ENCODE peak calls at places on chromosomes 6 and 20, in six cellular contexts. C is HCT116, Y is adrenal gland, J is PC-9, H is GM23338, B is ovary. N is an unnamed sample.

GRCh38 chr6:169654590-169655391 is 47.0 kb downstream of the WDR27 start:
- DNase-seq in B (peak), J (no peak), Y (peak), C (no peak), H (peak), N (peak)

GRCh38 chr6:135922170-135922569 is 70.7 kb downstream of the PDE7B start:
- DNase-seq in Y (peak), H (peak), C (peak), J (peak), B (no peak), N (no peak)

GRCh38 chr20:42979720-42980119 is 210.0 kb downstream of the PTPRT start:
- DNase-seq in H (no peak), C (no peak), Y (no peak), B (no peak), J (no peak), N (no peak)

GRCh38 chr6:147559016-147559415 is 50.5 kb downstream of the SAMD5 start:
- DNase-seq in C (no peak), Y (no peak), B (no peak), J (no peak), H (peak), N (no peak)

GRCh38 chr6:112010328-112010727 is 43.6 kb upstream of the CCN6 start:
- DNase-seq in C (no peak), Y (no peak), B (no peak), J (no peak), H (no peak), N (no peak)

GRCh38 chr6:151044465-151045441 is 179.3 kb downstream of the MTHFD1L start:
- DNase-seq in C (peak), Y (no peak), J (peak), H (peak), B (peak), N (peak)

GRCh38 chr6:79261666-79262065 is 27.2 kb upstream of the HMGN3 start:
- DNase-seq in B (no peak), C (no peak), J (no peak), Y (no peak), H (no peak), N (peak)

GRCh38 chr6:36862164-36862847 is 12.3 kb downstream of the PPIL1 start:
- DNase-seq in C (no peak), Y (peak), B (no peak), H (no peak), J (no peak), N (no peak)

GRCh38 chr6:129709451-129709908 is 497 bp downstream of the ARHGAP18 start:
- DNase-seq in H (no peak), C (no peak), Y (no peak), B (peak), J (no peak), N (no peak)

GRCh38 chr6:112691289-112691688 is 344.2 kb downstream of the RFPL4B start:
- DNase-seq in H (no peak), Y (no peak), C (peak), B (no peak), J (no peak), N (no peak)

GRCh38 chr6:144305985-144306384 is 20.9 kb downstream of the UTRN start:
- DNase-seq in B (no peak), Y (no peak), C (no peak), H (no peak), J (no peak), N (no peak)

GRCh38 chr20:5996765-5997164 is 46.3 kb downstream of the MCM8 start:
- DNase-seq in Y (no peak), B (no peak), H (peak), C (no peak), J (peak), N (no peak)

GRCh38 chr6:132198896-132199295 is 202.4 kb downstream of the MOXD1 start:
- DNase-seq in B (no peak), H (no peak), J (no peak), C (no peak), Y (no peak), N (no peak)

GRCh38 chr20:51457281-51457932 is 85.1 kb downstream of the NFATC2 start:
- DNase-seq in H (no peak), Y (peak), B (peak), C (peak), J (peak), N (peak)

GRCh38 chr6:56725257-56725656 is 82.6 kb upstream of the DST start:
- DNase-seq in H (no peak), J (no peak), Y (no peak), C (no peak), B (no peak), N (no peak)

GRCh38 chr6:56720882-56721281 is 78.2 kb upstream of the DST start:
- DNase-seq in C (no peak), Y (no peak), H (no peak), J (no peak), B (no peak), N (no peak)

GRCh38 chr6:56727097-56727845 is 84.6 kb upstream of the DST start:
- DNase-seq in Y (no peak), B (no peak), H (peak), C (no peak), J (no peak), N (no peak)

GRCh38 chr6:56719310-56719709 is 76.6 kb upstream of the DST start:
- DNase-seq in H (no peak), C (no peak), J (no peak), B (no peak), Y (no peak), N (no peak)

DNA sequence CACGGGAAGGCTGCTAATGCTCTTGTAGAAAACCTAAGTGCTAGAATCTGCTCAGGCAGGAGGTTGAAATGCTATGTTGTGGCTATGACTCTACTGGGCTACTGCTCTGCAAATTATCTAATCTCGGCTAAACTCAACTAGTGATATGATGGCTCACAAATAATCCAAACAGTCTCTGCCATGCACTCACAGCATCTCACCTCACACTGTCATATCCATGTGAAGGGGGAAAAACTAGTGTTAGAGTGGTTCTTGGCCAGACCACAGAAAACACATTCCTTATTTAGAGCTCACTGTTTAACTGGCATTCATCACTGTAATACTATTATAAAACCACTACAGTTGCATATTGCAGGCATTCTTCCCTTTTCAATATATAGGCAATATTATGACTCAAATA is 81.8 kb upstream of the DST start:
- DNase-seq in H (no peak), J (no peak), Y (no peak), C (no peak), B (no peak), N (no peak)
- H3K27ac ChIP-seq in H (no peak), J (no peak), Y (no peak), C (peak), B (no peak), N (no peak)

DNA sequence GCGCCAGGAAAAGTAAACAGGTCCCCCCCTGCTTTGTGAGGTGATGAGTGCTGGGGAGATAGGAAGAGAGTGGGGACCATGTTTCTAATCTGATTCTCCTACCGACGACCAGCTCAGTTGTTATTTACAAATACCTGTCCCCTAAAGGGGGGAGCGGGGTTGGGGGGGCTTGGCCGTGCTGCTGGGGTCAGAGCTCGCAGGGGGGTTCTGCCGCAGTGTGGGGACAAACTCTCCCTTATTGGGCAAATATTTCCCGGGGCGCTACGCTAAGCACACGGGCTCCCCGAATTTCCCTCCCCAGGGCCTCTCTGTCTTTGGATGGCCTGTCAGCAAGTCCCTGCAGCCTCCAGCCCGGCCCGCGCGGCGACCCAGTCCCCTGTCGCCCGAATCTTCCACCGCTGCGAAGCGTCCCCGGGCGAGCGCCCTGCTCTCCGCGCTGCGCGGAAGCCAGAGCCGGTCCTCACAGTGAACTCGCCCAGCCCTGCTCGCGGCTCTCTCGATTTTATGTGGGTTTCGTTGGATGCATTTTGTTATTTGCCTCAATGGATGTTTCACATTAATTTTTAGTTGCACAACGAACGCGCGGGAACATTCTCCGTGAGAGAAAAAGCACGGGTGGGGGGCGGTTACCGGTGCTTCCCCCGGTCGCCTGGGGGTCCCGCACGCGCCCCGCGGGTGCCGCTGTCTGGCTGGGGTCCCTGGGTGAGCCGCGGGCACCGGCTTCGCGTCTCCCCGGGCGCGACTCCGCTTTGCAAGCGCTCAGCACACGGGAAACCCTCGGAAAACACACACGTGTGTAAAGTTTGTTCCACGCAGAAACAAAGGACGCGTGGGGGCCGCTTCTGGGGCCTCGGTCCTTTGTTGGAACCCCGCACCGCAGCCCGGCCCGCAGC is 1.5 kb upstream of the STX16 start:
- DNase-seq in H (peak), Y (peak), J (no peak), B (peak), C (no peak), N (no peak)
- H3K4me3 ChIP-seq in H (peak), Y (peak), J (peak), B (peak), C (no peak), N (peak)

GRCh38 chr6:43402819-43403218 is 24.5 kb upstream of the ABCC10 start:
- DNase-seq in H (no peak), Y (no peak), J (no peak), C (peak), B (no peak), N (no peak)
- TF ChIP-seq CTCF in H (peak), Y (no peak), J (no peak), C (peak), B (no peak), N (no peak)

GRCh38 chr20:18132663-18133062 is 5.0 kb upstream of the KAT14 start:
- DNase-seq in J (no peak), B (no peak), C (no peak), Y (no peak), H (no peak), N (no peak)
- H3K27ac ChIP-seq in J (no peak), B (no peak), C (no peak), Y (no peak), H (no peak), N (no peak)

GRCh38 chr20:40291483-40291882 is 397.6 kb downstream of the MAFB start:
- DNase-seq in J (no peak), Y (no peak), B (no peak), H (no peak), C (no peak), N (no peak)

GRCh38 chr20:40294175-40294574 is 394.9 kb downstream of the MAFB start:
- DNase-seq in C (no peak), J (no peak), B (no peak), Y (no peak), H (no peak), N (no peak)

GRCh38 chr20:40294747-40295146 is 394.3 kb downstream of the MAFB start:
- DNase-seq in C (no peak), B (no peak), H (no peak), Y (no peak), J (no peak), N (no peak)

DNA sequence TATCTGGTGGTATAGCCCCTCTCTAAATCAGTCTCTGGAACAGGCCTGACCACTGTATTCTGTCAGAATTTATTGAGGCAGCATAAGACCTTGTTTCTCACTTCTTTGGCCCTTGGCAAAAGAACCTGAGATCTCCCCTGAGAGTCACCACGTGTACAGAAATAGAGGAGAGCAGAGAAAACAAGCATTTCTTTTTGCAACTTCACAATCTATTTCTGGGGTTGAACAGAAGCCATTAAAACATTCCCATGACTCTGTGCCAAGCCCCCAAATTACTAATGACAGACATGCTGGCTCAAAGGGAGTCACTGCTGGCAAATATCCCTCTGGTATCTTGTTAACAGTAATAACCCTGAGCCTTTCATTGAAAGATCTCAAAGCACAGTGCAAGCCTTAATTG is 395.3 kb downstream of the MAFB start:
- DNase-seq in B (no peak), C (no peak), Y (no peak), H (no peak), J (no peak), N (no peak)
- H3K4me3 ChIP-seq in B (no peak), C (no peak), Y (no peak), H (no peak), J (no peak), N (no peak)